ENCODE peak calls at places on chromosomes 1 and 21, in six cellular contexts. L, Q, N, M, W and Y are unnamed samples.

GRCh38 chr1:229964281-229964680 is 102.8 kb upstream of the GALNT2 start:
- DNase-seq in L (no peak), Q (no peak), N (no peak), M (no peak), W (no peak), Y (no peak)

GRCh38 chr1:67980028-67980427 is 70.4 kb downstream of the DIRAS3 start:
- DNase-seq in L (no peak), Q (no peak), N (no peak), M (no peak), W (no peak), Y (no peak)

GRCh38 chr1:237539055-237539454 is 351.7 kb downstream of the ZP4 start:
- DNase-seq in L (no peak), Q (no peak), N (no peak), M (no peak), W (no peak), Y (no peak)

GRCh38 chr1:230459463-230459862 is 33.3 kb upstream of the PGBD5 start:
- DNase-seq in L (no peak), Q (no peak), N (no peak), M (no peak), W (no peak), Y (no peak)

GRCh38 chr1:26697978-26698849 is 2.4 kb downstream of the ARID1A start:
- DNase-seq in L (no peak), Q (peak), N (peak), M (peak), W (peak), Y (peak)

GRCh38 chr21:39444406-39445145 is 1.0 kb downstream of the LCA5L start:
- DNase-seq in L (no peak), Q (no peak), N (no peak), M (no peak), W (no peak), Y (peak)

GRCh38 chr1:107572674-107573205 is 392.2 kb downstream of the VAV3 start:
- DNase-seq in L (no peak), Q (no peak), N (no peak), M (no peak), W (no peak), Y (peak)

GRCh38 chr1:20724364-20725188 is 6.8 kb upstream of the KIF17 start:
- DNase-seq in L (peak), Q (no peak), N (no peak), M (no peak), W (peak), Y (no peak)

GRCh38 chr1:201850053-201850397 is 21.1 kb downstream of the IPO9 start:
- DNase-seq in L (no peak), Q (no peak), N (no peak), M (no peak), W (peak), Y (no peak)

GRCh38 chr1:10059329-10059691 is 26.6 kb downstream of the UBE4B start:
- DNase-seq in L (no peak), Q (no peak), N (no peak), M (no peak), W (no peak), Y (no peak)

GRCh38 chr1:10060311-10061100 is 27.7 kb downstream of the UBE4B start:
- DNase-seq in L (no peak), Q (no peak), N (no peak), M (no peak), W (no peak), Y (no peak)

GRCh38 chr1:10056599-10056987 is 23.8 kb downstream of the UBE4B start:
- DNase-seq in L (no peak), Q (no peak), N (no peak), M (no peak), W (no peak), Y (no peak)

GRCh38 chr1:10057305-10057704 is 24.5 kb downstream of the UBE4B start:
- DNase-seq in L (no peak), Q (no peak), N (no peak), M (no peak), W (peak), Y (no peak)

DNA sequence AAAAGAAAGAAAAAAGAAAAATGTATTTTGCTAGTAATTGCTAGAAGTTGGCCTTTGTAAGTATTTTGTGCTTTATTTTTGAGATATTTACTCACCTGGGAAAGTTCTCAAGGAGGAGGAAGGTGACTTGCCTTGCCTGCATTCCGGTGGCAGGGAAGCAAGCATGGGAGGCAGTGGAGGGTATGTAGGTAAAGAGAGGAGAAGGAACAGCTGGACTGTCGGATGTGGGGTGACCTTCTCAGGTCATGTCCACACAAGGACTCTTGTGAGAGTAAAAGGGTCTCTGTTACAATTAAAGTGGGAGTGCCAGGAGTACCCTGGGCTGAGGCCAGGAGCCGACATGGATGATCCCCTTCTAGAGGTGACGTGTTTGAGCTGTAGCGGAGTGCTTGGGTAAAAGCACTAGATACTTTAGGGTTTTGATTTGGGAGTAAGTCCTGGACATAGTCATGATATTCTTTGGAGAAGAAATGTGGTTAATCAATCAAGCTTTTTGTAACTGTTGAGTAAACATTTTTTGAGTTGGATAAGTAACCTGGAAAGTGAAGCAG is 25.1 kb downstream of the UBE4B start:
- DNase-seq in L (no peak), Q (no peak), N (no peak), M (no peak), W (no peak), Y (no peak)
- H3K27ac ChIP-seq in L (no peak), Q (no peak), N (no peak), M (no peak), W (peak), Y (no peak)

GRCh38 chr1:171787686-171788480 is 6.4 kb downstream of the METTL13 start:
- DNase-seq in L (no peak), Q (no peak), N (no peak), M (no peak), W (no peak), Y (no peak)
- H3K27ac ChIP-seq in L (no peak), Q (no peak), N (no peak), M (no peak), W (no peak), Y (no peak)

GRCh38 chr1:43532716-43533115 is 2.0 kb downstream of the PTPRF start:
- DNase-seq in L (no peak), Q (no peak), N (no peak), M (no peak), W (no peak), Y (no peak)

GRCh38 chr1:43533615-43534014 is 2.9 kb downstream of the PTPRF start:
- DNase-seq in L (no peak), Q (no peak), N (no peak), M (no peak), W (no peak), Y (no peak)

GRCh38 chr1:43530483-43531452 is at the start of gene PTPRF:
- DNase-seq in L (peak), Q (no peak), N (peak), M (peak), W (no peak), Y (peak)

GRCh38 chr1:43531906-43532584 is 1.4 kb downstream of the PTPRF start:
- DNase-seq in L (no peak), Q (no peak), N (no peak), M (no peak), W (no peak), Y (no peak)

GRCh38 chr1:43531453-43531905 is 796 bp downstream of the PTPRF start:
- DNase-seq in L (no peak), Q (no peak), N (no peak), M (no peak), W (no peak), Y (peak)
- H3K27ac ChIP-seq in L (no peak), Q (no peak), N (no peak), M (no peak), W (peak), Y (peak)

DNA sequence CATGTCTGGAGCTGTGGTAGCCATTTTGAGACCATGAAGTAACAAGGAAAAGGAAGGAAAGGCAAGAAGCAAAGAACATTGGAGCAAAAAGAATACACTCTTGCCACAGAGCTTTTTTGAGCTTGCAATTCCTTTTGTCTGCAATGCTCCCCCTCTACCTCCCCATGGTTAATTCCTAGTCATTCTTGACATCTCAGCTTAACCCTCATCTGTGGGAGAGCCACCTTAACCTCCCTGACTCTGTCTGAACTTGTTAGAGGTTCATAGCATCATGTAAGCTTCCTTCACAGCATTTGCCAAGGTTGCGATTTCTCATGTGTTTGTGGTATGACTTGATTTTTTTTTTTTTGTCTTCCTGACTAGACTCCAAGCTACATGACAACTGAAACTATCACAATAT is 564.1 kb upstream of the PLXNA2 start:
- DNase-seq in L (no peak), Q (no peak), N (no peak), M (no peak), W (no peak), Y (no peak)
- H3K27ac ChIP-seq in L (no peak), Q (no peak), N (no peak), M (no peak), W (no peak), Y (no peak)